ENCODE peak calls at places on chromosome 10, in seven cellular contexts. D is NCI-H1092; A is H54; F is stimulated activated CD4-positive, alpha-beta T cell treated with anti-CD3 and anti-CD28 coated beads, Interleukin-2, amount 100 ng/mL, for 24 hours; N is endodermal cell; K is stimulated activated naive B cell treated with anti-CD40 and anti-IgM and Interleukin-4, amounts not matched to agents 10 μg/mL and 1 μg/mL and 100 μg/mL, for 72 hours; W is retina. M is an unnamed sample.

GRCh38 chr10:110625951-110626855 is 17.9 kb upstream of the RBM20 start:
- DNase-seq in D (no peak), A (no peak), F (no peak), N (no peak), K (no peak), W (no peak), M (no peak)

GRCh38 chr10:117616179-117616578 is 73.6 kb downstream of the EMX2 start:
- DNase-seq in D (no peak), A (no peak), F (no peak), N (peak), K (no peak), W (no peak), M (no peak)

GRCh38 chr10:20248309-20248708 is 432.1 kb downstream of the PLXDC2 start:
- DNase-seq in D (no peak), A (no peak), F (no peak), N (no peak), K (no peak), W (no peak), M (no peak)

GRCh38 chr10:1344408-1344807 is 288.2 kb downstream of the WDR37 start:
- DNase-seq in D (no peak), A (no peak), F (no peak), N (no peak), K (no peak), W (no peak), M (no peak)

GRCh38 chr10:14671383-14671782 is 103.3 kb downstream of the FAM107B start:
- DNase-seq in D (no peak), A (no peak), F (no peak), N (peak), K (no peak), W (no peak), M (no peak)

GRCh38 chr10:119118231-119118630 is 14.3 kb downstream of the DENND10 start:
- DNase-seq in D (no peak), A (no peak), F (no peak), N (no peak), K (no peak), W (no peak), M (no peak)

GRCh38 chr10:19332304-19332703 is 283.7 kb downstream of the MALRD1 start:
- DNase-seq in D (no peak), A (no peak), F (no peak), N (no peak), K (no peak), W (no peak), M (no peak)

GRCh38 chr10:77236700-77237099 is 400.9 kb downstream of the KCNMA1 start:
- DNase-seq in D (no peak), A (no peak), F (no peak), N (no peak), K (no peak), W (no peak), M (peak)

GRCh38 chr10:97991875-97992274 is 38.5 kb downstream of the CRTAC1 start:
- DNase-seq in D (no peak), A (peak), F (no peak), N (peak), K (no peak), W (peak), M (no peak)

GRCh38 chr10:3532644-3533043 is 252.4 kb downstream of the KLF6 start:
- DNase-seq in D (no peak), A (peak), F (no peak), N (no peak), K (no peak), W (no peak), M (no peak)

GRCh38 chr10:21572578-21572977 is 38.5 kb downstream of the MLLT10 start:
- DNase-seq in D (no peak), A (no peak), F (no peak), N (no peak), K (no peak), W (no peak), M (no peak)

GRCh38 chr10:75395171-75395954 is 6.2 kb downstream of the ZNF503 start:
- DNase-seq in D (no peak), A (no peak), F (peak), N (peak), K (no peak), W (peak), M (peak)